ENCODE peak calls at places on chromosomes 12 and 14, in seven cellular contexts. A, Z, V, D, H, G and F are unnamed samples.

GRCh38 chr12:110743571-110744093 is 941 bp upstream of the PPP1CC start:
- DNase-seq in V (peak), Z (no peak), H (no peak), D (no peak), A (peak), G (no peak), F (no peak)

GRCh38 chr12:100348657-100349454 is 8.0 kb upstream of the SLC17A8 start:
- DNase-seq in H (peak), Z (peak), G (peak), D (no peak), A (peak), V (no peak), F (no peak)

GRCh38 chr14:99424306-99424877 is 56.3 kb downstream of the SETD3 start:
- DNase-seq in H (no peak), V (no peak), G (no peak), Z (no peak), D (no peak), A (no peak), F (no peak)

GRCh38 chr12:70784042-70784668 is 136.4 kb downstream of the PTPRR start:
- DNase-seq in Z (no peak), A (no peak), H (no peak), G (no peak), V (no peak), D (no peak), F (no peak)

GRCh38 chr14:97866664-97867063 is 1069.5 kb downstream of the VRK1 start:
- DNase-seq in D (no peak), A (no peak), Z (no peak), G (no peak), H (no peak), V (no peak), F (no peak)

GRCh38 chr14:75299576-75299975 is 20.9 kb downstream of the FOS start:
- DNase-seq in A (no peak), D (no peak), G (no peak), H (no peak), Z (no peak), V (no peak), F (no peak)

GRCh38 chr12:94938583-94938982 is 64.9 kb downstream of the NDUFA12 start:
- DNase-seq in V (no peak), H (no peak), Z (no peak), A (no peak), D (no peak), G (no peak), F (no peak)

GRCh38 chr14:54050759-54051158 is 94.1 kb upstream of the BMP4 start:
- DNase-seq in H (no peak), G (no peak), D (no peak), A (no peak), V (peak), Z (no peak), F (no peak)

GRCh38 chr12:53623526-53623925 is 2.7 kb downstream of the ATF7 start:
- DNase-seq in A (peak), H (no peak), D (no peak), G (peak), V (no peak), Z (peak), F (no peak)

GRCh38 chr14:95531473-95531872 is 3.4 kb upstream of the GLRX5 start:
- DNase-seq in V (no peak), G (no peak), H (no peak), D (no peak), A (peak), Z (no peak), F (no peak)

GRCh38 chr12:53352331-53353258 is 16.4 kb upstream of the SP7 start:
- DNase-seq in A (peak), G (peak), H (peak), D (peak), Z (peak), V (peak), F (peak)

GRCh38 chr12:63965936-63966602 is 121.6 kb downstream of the SRGAP1 start:
- DNase-seq in V (no peak), H (no peak), Z (no peak), D (peak), A (no peak), G (no peak), F (no peak)

GRCh38 chr14:101889366-101889765 is 75.0 kb upstream of the DYNC1H1 start:
- DNase-seq in A (no peak), D (no peak), H (no peak), G (no peak), Z (no peak), V (no peak), F (no peak)